ENCODE peak calls at places on chromosomes 11 and 22, in four cellular contexts. G is lung, I is Calu3, C is A549. V is an unnamed sample.

GRCh38 chr11:16862733-16863132 is 124.3 kb downstream of the C11orf58 start:
- DNase-seq in C (no peak), I (no peak), G (no peak), V (no peak)

GRCh38 chr22:46295277-46295971 is 1.2 kb upstream of the GTSE1 start:
- DNase-seq in C (no peak), G (no peak), I (no peak), V (no peak)

GRCh38 chr11:36699271-36699670 is 101.2 kb upstream of the RAG2 start:
- DNase-seq in I (no peak), C (no peak), G (no peak), V (no peak)

GRCh38 chr11:116773203-116774112 is 671 bp upstream of the BUD13 start:
- DNase-seq in C (no peak), I (no peak), G (no peak), V (no peak)

GRCh38 chr11:66563832-66564231 is 4.6 kb downstream of the CTSF start:
- DNase-seq in I (no peak), G (no peak), C (no peak), V (no peak)

GRCh38 chr11:92837595-92837994 is 131.9 kb upstream of the MTNR1B start:
- DNase-seq in G (no peak), I (no peak), C (no peak), V (no peak)

GRCh38 chr11:111633756-111634362 is 31.6 kb downstream of the SIK2 start:
- DNase-seq in C (no peak), I (no peak), G (no peak), V (no peak)

GRCh38 chr11:25794804-25795203 is 537.1 kb upstream of the ANO3 start:
- DNase-seq in G (no peak), C (no peak), I (no peak), V (no peak)

GRCh38 chr11:116772443-116773202 is at the start of gene BUD13:
- DNase-seq in G (peak; percentile 92), I (peak; percentile 92), C (peak; percentile 77), V (peak; percentile 94)

GRCh38 chr11:47378011-47378835 is at the start of gene SPI1:
- DNase-seq in C (no peak), G (peak; percentile 78), I (no peak), V (no peak)

GRCh38 chr22:39493759-39494158 is 8.3 kb upstream of the MIEF1 start:
- DNase-seq in C (no peak), I (no peak), G (no peak), V (no peak)

GRCh38 chr11:91299980-91300379 is 924.6 kb upstream of the FAT3 start:
- DNase-seq in C (no peak), G (no peak), I (peak; percentile 1), V (no peak)

GRCh38 chr11:126499124-126499752 is 143.8 kb downstream of the ST3GAL4 start:
- DNase-seq in C (no peak), G (no peak), I (no peak), V (no peak)

GRCh38 chr11:34175284-34176019 is 70.0 kb downstream of the NAT10 start:
- DNase-seq in I (no peak), C (no peak), G (no peak), V (no peak)

GRCh38 chr22:46061431-46062231 is 84.7 kb upstream of the WNT7B start:
- DNase-seq in I (no peak), G (no peak), C (no peak), V (no peak)

GRCh38 chr11:104771782-104772181 is 126.5 kb downstream of the CASP12 start:
- DNase-seq in C (no peak), I (no peak), G (no peak), V (no peak)

GRCh38 chr11:44793350-44794090 is 66.8 kb downstream of the TSPAN18 start:
- DNase-seq in G (no peak), I (no peak), C (no peak), V (no peak)

GRCh38 chr22:29302402-29302680 is 4.1 kb upstream of the GAS2L1 start:
- DNase-seq in C (no peak), G (no peak), I (no peak), V (no peak)

GRCh38 chr22:49574861-49575702 is 252.6 kb downstream of the BRD1 start:
- DNase-seq in I (no peak), G (no peak), C (no peak), V (peak; percentile 84)

GRCh38 chr22:29112102-29112501 is 39.3 kb downstream of the KREMEN1 start:
- DNase-seq in I (no peak), C (no peak), G (no peak), V (no peak)

GRCh38 chr11:84564180-84564866 is 1062.8 kb downstream of the DLG2 start:
- DNase-seq in C (peak; percentile 66), I (peak; percentile 57), G (no peak), V (no peak)

GRCh38 chr11:95625164-95626017 is 164.2 kb downstream of the FAM76B start:
- DNase-seq in C (no peak), G (no peak), I (no peak), V (no peak)

GRCh38 chr11:102780491-102780918 is at the start of gene MMP10:
- DNase-seq in C (peak; percentile 63), G (no peak), I (no peak), V (no peak)

GRCh38 chr11:120929664-120930154 is 94.2 kb upstream of the TBCEL start:
- DNase-seq in G (no peak), I (peak; percentile 40), C (peak; percentile 30), V (no peak)

GRCh38 chr22:41917906-41918791 is 3.3 kb upstream of the SHISA8 start:
- DNase-seq in I (peak; percentile 77), G (no peak), C (no peak), V (peak; percentile 89)

GRCh38 chr11:108913204-108913603 is 248.3 kb downstream of the DDX10 start:
- DNase-seq in C (no peak), I (no peak), G (no peak), V (no peak)

GRCh38 chr11:67472882-67473281 is 3.8 kb upstream of the TMEM134 start:
- DNase-seq in I (no peak), G (no peak), C (no peak), V (no peak)

GRCh38 chr11:70574725-70575347 is 176.5 kb downstream of the CTTN start:
- DNase-seq in G (no peak), I (no peak), C (no peak), V (no peak)

GRCh38 chr11:122491486-122491885 is 164.0 kb upstream of the UBASH3B start:
- DNase-seq in C (no peak), G (no peak), I (no peak), V (no peak)

GRCh38 chr11:104784684-104785460 is 113.4 kb downstream of the CASP12 start:
- DNase-seq in C (no peak), I (no peak), G (no peak), V (no peak)

GRCh38 chr22:45919504-45920286 is 57.3 kb downstream of the WNT7B start:
- DNase-seq in C (no peak), I (peak; percentile 92), G (peak; percentile 55), V (no peak)

GRCh38 chr11:27216268-27217149 is 146.5 kb downstream of the CCDC34 start:
- DNase-seq in G (no peak), I (no peak), C (no peak), V (no peak)

GRCh38 chr11:61627831-61628753 is 47.2 kb upstream of the SYT7 start:
- DNase-seq in G (peak; percentile 65), C (peak; percentile 67), I (peak; percentile 81), V (no peak)

GRCh38 chr11:126375726-126376125 is 20.2 kb downstream of the ST3GAL4 start:
- DNase-seq in C (no peak), I (no peak), G (no peak), V (no peak)

GRCh38 chr11:125514336-125515101 is 18.5 kb upstream of the FEZ1 start:
- DNase-seq in I (peak; percentile 51), G (no peak), C (no peak), V (no peak)

GRCh38 chr11:94938399-94939055 is 34.8 kb downstream of the CWC15 start:
- DNase-seq in C (no peak), G (no peak), I (no peak), V (peak; percentile 89)

GRCh38 chr11:70530629-70531185 is 132.4 kb downstream of the CTTN start:
- DNase-seq in C (no peak), I (no peak), G (no peak), V (no peak)

GRCh38 chr11:14414470-14415461 is 55.8 kb upstream of the RRAS2 start:
- DNase-seq in C (no peak), I (no peak), G (no peak), V (no peak)
- TF ChIP-seq CTCF in C (no peak), I (no peak), G (no peak), V (no peak)

GRCh38 chr11:112697779-112698178 is 263.4 kb upstream of the NCAM1 start:
- DNase-seq in I (no peak), G (no peak), C (no peak), V (no peak)
- TF ChIP-seq CTCF in I (no peak), G (no peak), C (no peak), V (no peak)

DNA sequence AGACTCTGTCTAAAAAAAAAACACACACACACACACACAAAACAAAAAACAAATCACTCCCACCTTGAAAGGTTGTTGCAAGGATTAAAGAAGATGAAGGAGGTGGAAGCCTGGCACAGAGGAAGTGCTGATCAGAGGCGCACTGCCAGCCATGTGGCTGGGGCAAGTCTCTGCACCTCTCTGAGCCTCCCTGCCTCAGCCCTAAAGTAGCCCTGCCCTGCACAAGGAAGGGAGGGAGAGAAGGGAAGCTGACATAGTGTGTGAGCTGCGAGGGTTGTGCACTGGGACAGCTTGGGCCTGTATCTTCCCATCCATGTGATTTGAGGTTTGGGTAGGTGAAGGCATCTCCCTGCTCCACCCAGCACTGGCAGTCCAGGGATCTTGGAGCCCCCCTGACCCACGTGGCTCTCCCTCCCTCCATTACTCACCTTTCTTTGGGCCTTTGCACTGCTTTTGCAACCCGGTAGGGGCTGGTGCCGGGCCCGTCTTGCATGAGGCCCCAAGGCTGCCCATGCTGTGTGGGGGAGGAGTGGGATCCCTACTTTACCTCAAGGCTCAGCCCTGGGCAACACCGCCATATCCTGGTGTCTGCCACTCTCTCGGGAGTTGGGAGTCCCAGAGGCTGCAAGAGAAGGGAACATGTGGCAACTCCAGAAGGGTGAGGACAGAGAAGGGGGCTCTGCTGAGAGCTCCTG is 30.5 kb downstream of the IFT27 start:
- DNase-seq in C (no peak), G (no peak), I (no peak), V (peak; percentile 80)
- TF ChIP-seq CTCF in C (no peak), G (no peak), I (no peak), V (no peak)

GRCh38 chr22:19723165-19723989 is at the start of gene GP1BB:
- DNase-seq in G (no peak), C (no peak), I (peak; percentile 60), V (no peak)

GRCh38 chr22:19722175-19722914 is 994 bp upstream of the GP1BB start:
- DNase-seq in G (no peak), I (no peak), C (no peak), V (no peak)

GRCh38 chr22:19722915-19723164 is 499 bp upstream of the GP1BB start:
- DNase-seq in C (no peak), G (no peak), I (no peak), V (no peak)

GRCh38 chr22:19724927-19725661 is 1.8 kb downstream of the GP1BB start:
- DNase-seq in I (no peak), C (no peak), G (no peak), V (no peak)

GRCh38 chr22:19723990-19724827 is 870 bp downstream of the GP1BB start:
- DNase-seq in C (no peak), G (no peak), I (peak; percentile 56), V (no peak)
- TF ChIP-seq CTCF in C (no peak), G (no peak), I (peak; percentile 9), V (no peak)